ENCODE peak calls at places on chromosome 15, in six cellular contexts. N is psoas muscle; F is activated CD4-positive, alpha-beta T cell treated with anti-CD3 and anti-CD28 coated beads for 48 hours; G is NCI-H2107; A is colonic mucosa; X is NCI-H2081. P is an unnamed sample.

GRCh38 chr15:48851956-48852355 is 26.0 kb upstream of the EID1 start:
- DNase-seq in N (no peak), F (no peak), G (no peak), A (no peak), X (no peak), P (no peak)

GRCh38 chr15:84638103-84638502 is 16.0 kb downstream of the WDR73 start:
- DNase-seq in N (no peak), F (no peak), G (no peak), A (no peak), X (peak), P (no peak)

GRCh38 chr15:93048759-93049161 is 40.3 kb downstream of the RGMA start:
- DNase-seq in N (peak), F (no peak), G (no peak), A (no peak), X (no peak), P (peak)

GRCh38 chr15:66004618-66005262 is 135.4 kb downstream of the RAB11A start:
- DNase-seq in N (no peak), F (peak), G (no peak), A (no peak), X (no peak), P (no peak)

GRCh38 chr15:78768531-78769408 is 42.5 kb downstream of the ADAMTS7 start:
- DNase-seq in N (no peak), F (no peak), G (no peak), A (no peak), X (no peak), P (no peak)

GRCh38 chr15:50909044-50909342 is 510 bp downstream of the AP4E1 start:
- DNase-seq in N (no peak), F (no peak), G (no peak), A (no peak), X (peak), P (no peak)

GRCh38 chr15:68375191-68375631 is 56.8 kb downstream of the ITGA11 start:
- DNase-seq in N (no peak), F (no peak), G (no peak), A (no peak), X (no peak), P (peak)

GRCh38 chr15:31262901-31263671 is 63.5 kb upstream of the KLF13 start:
- DNase-seq in N (no peak), F (no peak), G (no peak), A (peak), X (no peak), P (peak)

GRCh38 chr15:68495221-68495950 is 63.4 kb upstream of the ITGA11 start:
- DNase-seq in N (no peak), F (no peak), G (no peak), A (no peak), X (no peak), P (no peak)

GRCh38 chr15:83733206-83733605 is 79.3 kb downstream of the ADAMTSL3 start:
- DNase-seq in N (no peak), F (no peak), G (no peak), A (no peak), X (no peak), P (no peak)

GRCh38 chr15:42863572-42864239 is 56.9 kb downstream of the TTBK2 start:
- DNase-seq in N (no peak), F (no peak), G (no peak), A (no peak), X (peak), P (no peak)

GRCh38 chr15:95874625-95875024 is 455.9 kb upstream of the NR2F2 start:
- DNase-seq in N (no peak), F (no peak), G (no peak), A (no peak), X (no peak), P (no peak)

GRCh38 chr15:31353931-31354330 is 27.3 kb downstream of the KLF13 start:
- DNase-seq in N (peak), F (no peak), G (no peak), A (no peak), X (no peak), P (no peak)

GRCh38 chr15:38028869-38029268 is 94.4 kb downstream of the TMCO5A start:
- DNase-seq in N (no peak), F (no peak), G (no peak), A (no peak), X (no peak), P (no peak)

GRCh38 chr15:70815604-70816003 is 38.4 kb downstream of the LARP6 start:
- DNase-seq in N (no peak), F (no peak), G (no peak), A (no peak), X (peak), P (no peak)

GRCh38 chr15:62624541-62625399 is 417.8 kb upstream of the TPM1 start:
- DNase-seq in N (no peak), F (no peak), G (no peak), A (no peak), X (no peak), P (no peak)

GRCh38 chr15:70095387-70096214 is 2.1 kb downstream of the TLE3 start:
- DNase-seq in N (peak), F (peak), G (no peak), A (peak), X (no peak), P (no peak)

GRCh38 chr15:81023483-81024264 is 23.0 kb downstream of the TLNRD1 start:
- DNase-seq in N (peak), F (peak), G (no peak), A (peak), X (no peak), P (peak)

GRCh38 chr15:35567392-35567791 is 21.4 kb upstream of the DPH6 start:
- DNase-seq in N (no peak), F (no peak), G (no peak), A (no peak), X (no peak), P (no peak)

GRCh38 chr15:89200182-89200581 is 21.2 kb downstream of the RLBP1 start:
- DNase-seq in N (no peak), F (no peak), G (no peak), A (no peak), X (no peak), P (no peak)

GRCh38 chr15:81293728-81294500 is 30.0 kb downstream of the STARD5 start:
- DNase-seq in N (no peak), F (peak), G (no peak), A (no peak), X (no peak), P (no peak)

GRCh38 chr15:64749999-64750657 is 25.3 kb downstream of the RBPMS2 start:
- DNase-seq in N (no peak), F (no peak), G (no peak), A (no peak), X (no peak), P (no peak)

GRCh38 chr15:38651328-38652038 is 86.9 kb upstream of the RASGRP1 start:
- DNase-seq in N (no peak), F (peak), G (no peak), A (no peak), X (no peak), P (no peak)

GRCh38 chr15:39728844-39729243 is 53.8 kb downstream of the FSIP1 start:
- DNase-seq in N (no peak), F (no peak), G (no peak), A (no peak), X (no peak), P (no peak)

P was measured in ureter.